ENCODE peak calls at places on chromosomes 1 and 21, in five cellular contexts. One of them, this sample, is unnamed.

GRCh38 chr21:45724345-45724961 is 80.9 kb downstream of the PCBP3 start:
- DNase-seq in H54: no peak
- DNase-seq in tibial nerve: no peak
- DNase-seq in transverse colon: no peak
- DNase-seq in IMR-90: no peak
- DNase-seq in this sample: no peak

GRCh38 chr1:18484726-18485125 is 4.0 kb downstream of the KLHDC7A start:
- DNase-seq in tibial nerve: no peak
- DNase-seq in IMR-90: no peak
- DNase-seq in H54: no peak
- DNase-seq in transverse colon: no peak
- DNase-seq in this sample: no peak

GRCh38 chr1:235461954-235462353 is 42.3 kb downstream of the B3GALNT2 start:
- DNase-seq in tibial nerve: no peak
- DNase-seq in H54: no peak
- DNase-seq in IMR-90: no peak
- DNase-seq in transverse colon: no peak
- DNase-seq in this sample: no peak

GRCh38 chr1:38026592-38027200 is 14.2 kb downstream of the UTP11 start:
- DNase-seq in tibial nerve: no peak
- DNase-seq in transverse colon: peak
- DNase-seq in H54: peak
- DNase-seq in IMR-90: peak
- DNase-seq in this sample: peak

GRCh38 chr1:108831225-108831624 is 25.7 kb downstream of the AKNAD1 start:
- DNase-seq in tibial nerve: no peak
- DNase-seq in transverse colon: no peak
- DNase-seq in IMR-90: peak
- DNase-seq in H54: peak
- DNase-seq in this sample: no peak

GRCh38 chr1:205693421-205693991 is 13.2 kb upstream of the SLC45A3 start:
- DNase-seq in transverse colon: no peak
- DNase-seq in tibial nerve: no peak
- DNase-seq in IMR-90: no peak
- DNase-seq in H54: no peak
- DNase-seq in this sample: no peak

GRCh38 chr1:31868862-31869261 is 53.0 kb upstream of the SPOCD1 start:
- DNase-seq in IMR-90: no peak
- DNase-seq in transverse colon: no peak
- DNase-seq in H54: no peak
- DNase-seq in tibial nerve: no peak
- DNase-seq in this sample: no peak

GRCh38 chr1:90402893-90403849 is 313.9 kb downstream of the BARHL2 start:
- DNase-seq in IMR-90: peak
- DNase-seq in transverse colon: peak
- DNase-seq in tibial nerve: no peak
- DNase-seq in H54: peak
- DNase-seq in this sample: no peak

GRCh38 chr1:158101944-158102343 is 78.8 kb upstream of the CD1D start:
- DNase-seq in transverse colon: no peak
- DNase-seq in tibial nerve: no peak
- DNase-seq in IMR-90: peak
- DNase-seq in H54: peak
- DNase-seq in this sample: no peak

GRCh38 chr1:25232027-25232865 is at the start of gene SYF2:
- DNase-seq in tibial nerve: peak
- DNase-seq in IMR-90: peak
- DNase-seq in transverse colon: peak
- DNase-seq in H54: peak
- DNase-seq in this sample: peak
- TF ChIP-seq POLR2A in tibial nerve: peak
- TF ChIP-seq POLR2A in IMR-90: peak
- TF ChIP-seq POLR2A in transverse colon: peak
- TF ChIP-seq POLR2A in H54: peak
- TF ChIP-seq POLR2A in this sample: peak

GRCh38 chr1:91500756-91501526 is at the start of gene CDC7:
- DNase-seq in H54: peak
- DNase-seq in IMR-90: peak
- DNase-seq in tibial nerve: peak
- DNase-seq in transverse colon: peak
- DNase-seq in this sample: peak
- TF ChIP-seq POLR2A in H54: peak
- TF ChIP-seq POLR2A in IMR-90: peak
- TF ChIP-seq POLR2A in tibial nerve: no peak
- TF ChIP-seq POLR2A in transverse colon: no peak
- TF ChIP-seq POLR2A in this sample: peak

GRCh38 chr1:13699936-13700520 is at the start of gene PRDM2:
- DNase-seq in tibial nerve: peak
- DNase-seq in IMR-90: peak
- DNase-seq in transverse colon: peak
- DNase-seq in H54: no peak
- DNase-seq in this sample: peak
- TF ChIP-seq POLR2A in tibial nerve: peak
- TF ChIP-seq POLR2A in IMR-90: no peak
- TF ChIP-seq POLR2A in transverse colon: no peak
- TF ChIP-seq POLR2A in H54: peak
- TF ChIP-seq POLR2A in this sample: peak

GRCh38 chr1:15833069-15833679 is 14.3 kb upstream of the SPEN start:
- DNase-seq in H54: no peak
- DNase-seq in tibial nerve: no peak
- DNase-seq in IMR-90: no peak
- DNase-seq in transverse colon: peak
- DNase-seq in this sample: peak

GRCh38 chr1:15833842-15834405 is 13.6 kb upstream of the SPEN start:
- DNase-seq in transverse colon: no peak
- DNase-seq in H54: no peak
- DNase-seq in tibial nerve: no peak
- DNase-seq in IMR-90: no peak
- DNase-seq in this sample: no peak

GRCh38 chr1:15835741-15836510 is 11.6 kb upstream of the SPEN start:
- DNase-seq in H54: peak
- DNase-seq in IMR-90: peak
- DNase-seq in tibial nerve: peak
- DNase-seq in transverse colon: peak
- DNase-seq in this sample: peak

GRCh38 chr1:15835205-15835740 is 12.2 kb upstream of the SPEN start:
- DNase-seq in IMR-90: no peak
- DNase-seq in transverse colon: peak
- DNase-seq in H54: no peak
- DNase-seq in tibial nerve: no peak
- DNase-seq in this sample: no peak

GRCh38 chr1:15834406-15835204 is 12.9 kb upstream of the SPEN start:
- DNase-seq in tibial nerve: peak
- DNase-seq in H54: peak
- DNase-seq in transverse colon: peak
- DNase-seq in IMR-90: peak
- DNase-seq in this sample: peak
- TF ChIP-seq POLR2A in tibial nerve: peak
- TF ChIP-seq POLR2A in H54: peak
- TF ChIP-seq POLR2A in transverse colon: peak
- TF ChIP-seq POLR2A in IMR-90: peak
- TF ChIP-seq POLR2A in this sample: peak

GRCh38 chr1:64357376-64357775 is 112.6 kb upstream of the CACHD1 start:
- DNase-seq in transverse colon: no peak
- DNase-seq in H54: no peak
- DNase-seq in tibial nerve: no peak
- DNase-seq in IMR-90: no peak
- DNase-seq in this sample: no peak
- TF ChIP-seq POLR2A in transverse colon: no peak
- TF ChIP-seq POLR2A in H54: no peak
- TF ChIP-seq POLR2A in tibial nerve: no peak
- TF ChIP-seq POLR2A in IMR-90: no peak
- TF ChIP-seq POLR2A in this sample: no peak

This sample was measured in erythroblast.